ENCODE peak calls at places on chromosomes 1 and 21, in seven cellular contexts. One of them, this sample, is unnamed.

GRCh38 chr1:174160109-174160473 is 771 bp downstream of the RABGAP1L start:
- DNase-seq in mesendoderm: peak
- DNase-seq in neuronal stem cell: no peak
- DNase-seq in mesenchymal stem cell: peak
- DNase-seq in H9: peak
- DNase-seq in IMR-90: peak
- DNase-seq in H1: no peak
- DNase-seq in this sample: peak

GRCh38 chr1:153485880-153486279 is 25.4 kb upstream of the S100A7 start:
- DNase-seq in mesendoderm: peak
- DNase-seq in neuronal stem cell: no peak
- DNase-seq in mesenchymal stem cell: no peak
- DNase-seq in H9: no peak
- DNase-seq in IMR-90: no peak
- DNase-seq in H1: no peak
- DNase-seq in this sample: no peak

GRCh38 chr1:70211536-70211935 is 6.2 kb upstream of the LRRC40 start:
- DNase-seq in mesendoderm: no peak
- DNase-seq in neuronal stem cell: no peak
- DNase-seq in mesenchymal stem cell: no peak
- DNase-seq in H9: no peak
- DNase-seq in IMR-90: peak
- DNase-seq in H1: no peak
- DNase-seq in this sample: no peak

GRCh38 chr21:34858559-34858958 is 189.8 kb downstream of the CLIC6 start:
- DNase-seq in mesendoderm: no peak
- DNase-seq in neuronal stem cell: no peak
- DNase-seq in mesenchymal stem cell: no peak
- DNase-seq in H9: no peak
- DNase-seq in IMR-90: no peak
- DNase-seq in H1: no peak
- DNase-seq in this sample: no peak

GRCh38 chr21:18318156-18318555 is 73.5 kb downstream of the CHODL start:
- DNase-seq in mesendoderm: no peak
- DNase-seq in neuronal stem cell: no peak
- DNase-seq in mesenchymal stem cell: no peak
- DNase-seq in H9: no peak
- DNase-seq in IMR-90: no peak
- DNase-seq in H1: no peak
- DNase-seq in this sample: no peak

GRCh38 chr1:54940027-54940426 is 40.4 kb upstream of the TMEM61 start:
- DNase-seq in mesendoderm: peak
- DNase-seq in neuronal stem cell: no peak
- DNase-seq in mesenchymal stem cell: no peak
- DNase-seq in H9: no peak
- DNase-seq in IMR-90: peak
- DNase-seq in H1: no peak
- DNase-seq in this sample: no peak

GRCh38 chr1:18580087-18580486 is 50.6 kb upstream of the PAX7 start:
- DNase-seq in mesendoderm: no peak
- DNase-seq in neuronal stem cell: no peak
- DNase-seq in mesenchymal stem cell: no peak
- DNase-seq in H9: no peak
- DNase-seq in IMR-90: no peak
- DNase-seq in H1: no peak
- DNase-seq in this sample: no peak

GRCh38 chr1:112172294-112172882 is 182.9 kb upstream of the KCND3 start:
- DNase-seq in mesendoderm: peak
- DNase-seq in neuronal stem cell: peak
- DNase-seq in mesenchymal stem cell: peak
- DNase-seq in H9: peak
- DNase-seq in IMR-90: peak
- DNase-seq in H1: peak
- DNase-seq in this sample: peak

GRCh38 chr21:44713130-44713529 is 1.8 kb upstream of the TSPEAR start:
- DNase-seq in mesendoderm: no peak
- DNase-seq in neuronal stem cell: no peak
- DNase-seq in mesenchymal stem cell: no peak
- DNase-seq in H9: no peak
- DNase-seq in IMR-90: no peak
- DNase-seq in H1: no peak
- DNase-seq in this sample: no peak

GRCh38 chr1:220410681-220411080 is 117.3 kb upstream of the MARK1 start:
- DNase-seq in mesendoderm: no peak
- DNase-seq in neuronal stem cell: no peak
- DNase-seq in mesenchymal stem cell: peak
- DNase-seq in H9: no peak
- DNase-seq in IMR-90: no peak
- DNase-seq in H1: no peak
- DNase-seq in this sample: no peak

GRCh38 chr1:62084304-62084905 is 110.2 kb upstream of the L1TD1 start:
- DNase-seq in mesendoderm: no peak
- DNase-seq in neuronal stem cell: no peak
- DNase-seq in mesenchymal stem cell: no peak
- DNase-seq in H9: no peak
- DNase-seq in IMR-90: no peak
- DNase-seq in H1: no peak
- DNase-seq in this sample: no peak

GRCh38 chr1:21899267-21899810 is 37.8 kb downstream of the HSPG2 start:
- DNase-seq in mesendoderm: no peak
- DNase-seq in neuronal stem cell: no peak
- DNase-seq in mesenchymal stem cell: no peak
- DNase-seq in H9: no peak
- DNase-seq in IMR-90: no peak
- DNase-seq in H1: no peak
- DNase-seq in this sample: no peak

GRCh38 chr21:33395866-33396265 is 7.3 kb upstream of the IFNGR2 start:
- DNase-seq in mesendoderm: no peak
- DNase-seq in neuronal stem cell: no peak
- DNase-seq in mesenchymal stem cell: peak
- DNase-seq in H9: no peak
- DNase-seq in IMR-90: peak
- DNase-seq in H1: no peak
- DNase-seq in this sample: peak

GRCh38 chr21:33394260-33394659 is 9.0 kb upstream of the IFNGR2 start:
- DNase-seq in mesendoderm: no peak
- DNase-seq in neuronal stem cell: no peak
- DNase-seq in mesenchymal stem cell: no peak
- DNase-seq in H9: no peak
- DNase-seq in IMR-90: no peak
- DNase-seq in H1: no peak
- DNase-seq in this sample: peak

GRCh38 chr21:33393348-33393747 is 9.9 kb upstream of the IFNGR2 start:
- DNase-seq in mesendoderm: no peak
- DNase-seq in neuronal stem cell: no peak
- DNase-seq in mesenchymal stem cell: no peak
- DNase-seq in H9: no peak
- DNase-seq in IMR-90: no peak
- DNase-seq in H1: no peak
- DNase-seq in this sample: no peak

GRCh38 chr21:33390479-33390878 is 12.7 kb upstream of the IFNGR2 start:
- DNase-seq in mesendoderm: no peak
- DNase-seq in neuronal stem cell: no peak
- DNase-seq in mesenchymal stem cell: no peak
- DNase-seq in H9: no peak
- DNase-seq in IMR-90: no peak
- DNase-seq in H1: no peak
- DNase-seq in this sample: no peak

GRCh38 chr21:33392586-33392985 is 10.6 kb upstream of the IFNGR2 start:
- DNase-seq in mesendoderm: no peak
- DNase-seq in neuronal stem cell: no peak
- DNase-seq in mesenchymal stem cell: no peak
- DNase-seq in H9: no peak
- DNase-seq in IMR-90: no peak
- DNase-seq in H1: no peak
- DNase-seq in this sample: no peak
- H3K18ac ChIP-seq in mesendoderm: no peak
- H3K18ac ChIP-seq in neuronal stem cell: no peak
- H3K18ac ChIP-seq in mesenchymal stem cell: no peak
- H3K18ac ChIP-seq in H9: no peak
- H3K18ac ChIP-seq in IMR-90: no peak
- H3K18ac ChIP-seq in H1: no peak
- H3K18ac ChIP-seq in this sample: no peak

GRCh38 chr1:52414942-52415341 is 10.5 kb downstream of the PRPF38A start:
- DNase-seq in mesendoderm: no peak
- DNase-seq in neuronal stem cell: no peak
- DNase-seq in mesenchymal stem cell: no peak
- DNase-seq in H9: no peak
- DNase-seq in IMR-90: no peak
- DNase-seq in H1: no peak
- DNase-seq in this sample: no peak

GRCh38 chr1:52413410-52414104 is 9.2 kb downstream of the PRPF38A start:
- DNase-seq in mesendoderm: no peak
- DNase-seq in neuronal stem cell: no peak
- DNase-seq in mesenchymal stem cell: peak
- DNase-seq in H9: no peak
- DNase-seq in IMR-90: peak
- DNase-seq in H1: no peak
- DNase-seq in this sample: peak

GRCh38 chr1:52420713-52421112 is 16.3 kb downstream of the PRPF38A start:
- DNase-seq in mesendoderm: no peak
- DNase-seq in neuronal stem cell: no peak
- DNase-seq in mesenchymal stem cell: no peak
- DNase-seq in H9: no peak
- DNase-seq in IMR-90: no peak
- DNase-seq in H1: no peak
- DNase-seq in this sample: no peak

GRCh38 chr1:52416811-52417210 is 12.4 kb downstream of the PRPF38A start:
- DNase-seq in mesendoderm: no peak
- DNase-seq in neuronal stem cell: no peak
- DNase-seq in mesenchymal stem cell: no peak
- DNase-seq in H9: no peak
- DNase-seq in IMR-90: no peak
- DNase-seq in H1: no peak
- DNase-seq in this sample: no peak
- H3K18ac ChIP-seq in mesendoderm: no peak
- H3K18ac ChIP-seq in neuronal stem cell: no peak
- H3K18ac ChIP-seq in mesenchymal stem cell: no peak
- H3K18ac ChIP-seq in H9: no peak
- H3K18ac ChIP-seq in IMR-90: no peak
- H3K18ac ChIP-seq in H1: no peak
- H3K18ac ChIP-seq in this sample: no peak

GRCh38 chr1:59005491-59006308 is 221.9 kb upstream of the JUN start:
- DNase-seq in mesendoderm: no peak
- DNase-seq in neuronal stem cell: no peak
- DNase-seq in mesenchymal stem cell: no peak
- DNase-seq in H9: peak
- DNase-seq in IMR-90: no peak
- DNase-seq in H1: no peak
- DNase-seq in this sample: no peak
- H3K18ac ChIP-seq in mesendoderm: no peak
- H3K18ac ChIP-seq in neuronal stem cell: no peak
- H3K18ac ChIP-seq in mesenchymal stem cell: no peak
- H3K18ac ChIP-seq in H9: no peak
- H3K18ac ChIP-seq in IMR-90: no peak
- H3K18ac ChIP-seq in H1: peak
- H3K18ac ChIP-seq in this sample: no peak

GRCh38 chr21:37537391-37537996 is 170.9 kb downstream of the DYRK1A start:
- DNase-seq in mesendoderm: no peak
- DNase-seq in neuronal stem cell: no peak
- DNase-seq in mesenchymal stem cell: no peak
- DNase-seq in H9: no peak
- DNase-seq in IMR-90: no peak
- DNase-seq in H1: no peak
- DNase-seq in this sample: no peak

GRCh38 chr21:37546299-37546908 is 179.8 kb downstream of the DYRK1A start:
- DNase-seq in mesendoderm: no peak
- DNase-seq in neuronal stem cell: no peak
- DNase-seq in mesenchymal stem cell: no peak
- DNase-seq in H9: no peak
- DNase-seq in IMR-90: no peak
- DNase-seq in H1: no peak
- DNase-seq in this sample: no peak

GRCh38 chr21:37538971-37539590 is 172.5 kb downstream of the DYRK1A start:
- DNase-seq in mesendoderm: no peak
- DNase-seq in neuronal stem cell: no peak
- DNase-seq in mesenchymal stem cell: no peak
- DNase-seq in H9: no peak
- DNase-seq in IMR-90: no peak
- DNase-seq in H1: no peak
- DNase-seq in this sample: no peak

GRCh38 chr21:37546949-37547614 is 180.5 kb downstream of the DYRK1A start:
- DNase-seq in mesendoderm: no peak
- DNase-seq in neuronal stem cell: no peak
- DNase-seq in mesenchymal stem cell: peak
- DNase-seq in H9: no peak
- DNase-seq in IMR-90: no peak
- DNase-seq in H1: no peak
- DNase-seq in this sample: no peak

GRCh38 chr21:37542512-37542911 is 175.9 kb downstream of the DYRK1A start:
- DNase-seq in mesendoderm: no peak
- DNase-seq in neuronal stem cell: no peak
- DNase-seq in mesenchymal stem cell: no peak
- DNase-seq in H9: no peak
- DNase-seq in IMR-90: no peak
- DNase-seq in H1: no peak
- DNase-seq in this sample: no peak
- H3K18ac ChIP-seq in mesendoderm: no peak
- H3K18ac ChIP-seq in neuronal stem cell: no peak
- H3K18ac ChIP-seq in mesenchymal stem cell: no peak
- H3K18ac ChIP-seq in H9: no peak
- H3K18ac ChIP-seq in IMR-90: no peak
- H3K18ac ChIP-seq in H1: no peak
- H3K18ac ChIP-seq in this sample: no peak

GRCh38 chr1:26530540-26530897 is 958 bp downstream of the RPS6KA1 start:
- DNase-seq in mesendoderm: peak
- DNase-seq in neuronal stem cell: no peak
- DNase-seq in mesenchymal stem cell: no peak
- DNase-seq in H9: peak
- DNase-seq in IMR-90: no peak
- DNase-seq in H1: no peak
- DNase-seq in this sample: no peak
- H3K18ac ChIP-seq in mesendoderm: no peak
- H3K18ac ChIP-seq in neuronal stem cell: no peak
- H3K18ac ChIP-seq in mesenchymal stem cell: no peak
- H3K18ac ChIP-seq in H9: no peak
- H3K18ac ChIP-seq in IMR-90: no peak
- H3K18ac ChIP-seq in H1: peak
- H3K18ac ChIP-seq in this sample: peak

GRCh38 chr1:147635342-147635741 is 35.0 kb downstream of the ACP6 start:
- DNase-seq in mesendoderm: no peak
- DNase-seq in neuronal stem cell: no peak
- DNase-seq in mesenchymal stem cell: no peak
- DNase-seq in H9: no peak
- DNase-seq in IMR-90: no peak
- DNase-seq in H1: no peak
- DNase-seq in this sample: no peak
- H3K18ac ChIP-seq in mesendoderm: no peak
- H3K18ac ChIP-seq in neuronal stem cell: no peak
- H3K18ac ChIP-seq in mesenchymal stem cell: no peak
- H3K18ac ChIP-seq in H9: no peak
- H3K18ac ChIP-seq in IMR-90: no peak
- H3K18ac ChIP-seq in H1: no peak
- H3K18ac ChIP-seq in this sample: no peak

GRCh38 chr1:14511281-14511680 is 87.2 kb upstream of the KAZN start:
- DNase-seq in mesendoderm: no peak
- DNase-seq in neuronal stem cell: no peak
- DNase-seq in mesenchymal stem cell: no peak
- DNase-seq in H9: no peak
- DNase-seq in IMR-90: no peak
- DNase-seq in H1: no peak
- DNase-seq in this sample: no peak
- H3K18ac ChIP-seq in mesendoderm: no peak
- H3K18ac ChIP-seq in neuronal stem cell: no peak
- H3K18ac ChIP-seq in mesenchymal stem cell: no peak
- H3K18ac ChIP-seq in H9: no peak
- H3K18ac ChIP-seq in IMR-90: peak
- H3K18ac ChIP-seq in H1: no peak
- H3K18ac ChIP-seq in this sample: no peak